ENCODE peak calls at places on chromosomes 16 and 17, in four cellular contexts. One of them, this sample, is unnamed.

GRCh38 chr17:60231234-60231633 is 81.5 kb downstream of the CA4 start:
- DNase-seq in NCI-H1092 treated with DMSO at 0.1 percent for 48 hours: peak
- DNase-seq in naive thymus-derived CD8-positive, alpha-beta T cell: no peak
- DNase-seq in T-helper 17 cell: no peak
- DNase-seq in this sample: no peak

GRCh38 chr17:79950306-79950705 is 85.4 kb downstream of the TBC1D16 start:
- DNase-seq in naive thymus-derived CD8-positive, alpha-beta T cell: no peak
- DNase-seq in NCI-H1092 treated with DMSO at 0.1 percent for 48 hours: no peak
- DNase-seq in T-helper 17 cell: no peak
- DNase-seq in this sample: no peak

GRCh38 chr16:55116165-55116894 is 185.7 kb downstream of the IRX5 start:
- DNase-seq in naive thymus-derived CD8-positive, alpha-beta T cell: no peak
- DNase-seq in NCI-H1092 treated with DMSO at 0.1 percent for 48 hours: no peak
- DNase-seq in T-helper 17 cell: no peak
- DNase-seq in this sample: no peak

GRCh38 chr17:80151333-80151732 is 4.4 kb upstream of the EIF4A3 start:
- DNase-seq in T-helper 17 cell: no peak
- DNase-seq in naive thymus-derived CD8-positive, alpha-beta T cell: no peak
- DNase-seq in NCI-H1092 treated with DMSO at 0.1 percent for 48 hours: no peak
- DNase-seq in this sample: no peak

GRCh38 chr17:39938140-39938869 is 10.8 kb downstream of the LRRC3C start:
- DNase-seq in T-helper 17 cell: no peak
- DNase-seq in naive thymus-derived CD8-positive, alpha-beta T cell: no peak
- DNase-seq in NCI-H1092 treated with DMSO at 0.1 percent for 48 hours: no peak
- DNase-seq in this sample: no peak

GRCh38 chr16:67445913-67446907 is 15.3 kb downstream of the HSD11B2 start:
- DNase-seq in naive thymus-derived CD8-positive, alpha-beta T cell: no peak
- DNase-seq in NCI-H1092 treated with DMSO at 0.1 percent for 48 hours: no peak
- DNase-seq in T-helper 17 cell: no peak
- DNase-seq in this sample: no peak

GRCh38 chr16:637081-638018 is 1.2 kb upstream of the METTL26 start:
- DNase-seq in naive thymus-derived CD8-positive, alpha-beta T cell: no peak
- DNase-seq in T-helper 17 cell: peak
- DNase-seq in NCI-H1092 treated with DMSO at 0.1 percent for 48 hours: no peak
- DNase-seq in this sample: peak

GRCh38 chr17:28828294-28829040 is 14.1 kb downstream of the FAM222B start:
- DNase-seq in T-helper 17 cell: no peak
- DNase-seq in NCI-H1092 treated with DMSO at 0.1 percent for 48 hours: no peak
- DNase-seq in naive thymus-derived CD8-positive, alpha-beta T cell: no peak
- DNase-seq in this sample: no peak

GRCh38 chr17:7914771-7915610 is 1.1 kb downstream of the RNF227 start:
- DNase-seq in NCI-H1092 treated with DMSO at 0.1 percent for 48 hours: no peak
- DNase-seq in naive thymus-derived CD8-positive, alpha-beta T cell: no peak
- DNase-seq in T-helper 17 cell: no peak
- DNase-seq in this sample: no peak

GRCh38 chr17:78904371-78904770 is 1.4 kb upstream of the CEP295NL start:
- DNase-seq in NCI-H1092 treated with DMSO at 0.1 percent for 48 hours: no peak
- DNase-seq in naive thymus-derived CD8-positive, alpha-beta T cell: no peak
- DNase-seq in T-helper 17 cell: no peak
- DNase-seq in this sample: no peak

GRCh38 chr17:50175035-50175788 is 9.4 kb downstream of the SGCA start:
- DNase-seq in T-helper 17 cell: no peak
- DNase-seq in NCI-H1092 treated with DMSO at 0.1 percent for 48 hours: no peak
- DNase-seq in naive thymus-derived CD8-positive, alpha-beta T cell: no peak
- DNase-seq in this sample: no peak

GRCh38 chr17:63609820-63610573 is 9.3 kb downstream of the TACO1 start:
- DNase-seq in T-helper 17 cell: no peak
- DNase-seq in NCI-H1092 treated with DMSO at 0.1 percent for 48 hours: no peak
- DNase-seq in naive thymus-derived CD8-positive, alpha-beta T cell: peak
- DNase-seq in this sample: no peak

GRCh38 chr16:12584488-12585233 is 219.0 kb downstream of the CPPED1 start:
- DNase-seq in NCI-H1092 treated with DMSO at 0.1 percent for 48 hours: no peak
- DNase-seq in T-helper 17 cell: no peak
- DNase-seq in naive thymus-derived CD8-positive, alpha-beta T cell: no peak
- DNase-seq in this sample: no peak

GRCh38 chr17:59746849-59747445 is 39.5 kb downstream of the VMP1 start:
- DNase-seq in T-helper 17 cell: no peak
- DNase-seq in naive thymus-derived CD8-positive, alpha-beta T cell: peak
- DNase-seq in NCI-H1092 treated with DMSO at 0.1 percent for 48 hours: peak
- DNase-seq in this sample: no peak

GRCh38 chr17:7688808-7689316 is 585 bp downstream of the WRAP53 start:
- DNase-seq in T-helper 17 cell: no peak
- DNase-seq in NCI-H1092 treated with DMSO at 0.1 percent for 48 hours: no peak
- DNase-seq in naive thymus-derived CD8-positive, alpha-beta T cell: no peak
- DNase-seq in this sample: no peak

GRCh38 chr17:77666881-77667395 is 291.6 kb upstream of the TNRC6C start:
- DNase-seq in NCI-H1092 treated with DMSO at 0.1 percent for 48 hours: no peak
- DNase-seq in naive thymus-derived CD8-positive, alpha-beta T cell: peak
- DNase-seq in T-helper 17 cell: peak
- DNase-seq in this sample: peak

GRCh38 chr16:72644911-72645310 is 403.0 kb downstream of the ZFHX3 start:
- DNase-seq in naive thymus-derived CD8-positive, alpha-beta T cell: no peak
- DNase-seq in T-helper 17 cell: no peak
- DNase-seq in NCI-H1092 treated with DMSO at 0.1 percent for 48 hours: no peak
- DNase-seq in this sample: no peak

GRCh38 chr16:56695246-56695645 is 13.0 kb downstream of the MT1X start:
- DNase-seq in T-helper 17 cell: no peak
- DNase-seq in naive thymus-derived CD8-positive, alpha-beta T cell: no peak
- DNase-seq in NCI-H1092 treated with DMSO at 0.1 percent for 48 hours: no peak
- DNase-seq in this sample: no peak

GRCh38 chr16:82016268-82016667 is 5.0 kb upstream of the SDR42E1 start:
- DNase-seq in T-helper 17 cell: no peak
- DNase-seq in NCI-H1092 treated with DMSO at 0.1 percent for 48 hours: no peak
- DNase-seq in naive thymus-derived CD8-positive, alpha-beta T cell: no peak
- DNase-seq in this sample: no peak

GRCh38 chr16:7391694-7392093 is 59.0 kb downstream of the RBFOX1 start:
- DNase-seq in naive thymus-derived CD8-positive, alpha-beta T cell: no peak
- DNase-seq in T-helper 17 cell: no peak
- DNase-seq in NCI-H1092 treated with DMSO at 0.1 percent for 48 hours: no peak
- DNase-seq in this sample: no peak

GRCh38 chr17:15351925-15352324 is 10.5 kb upstream of the TEKT3 start:
- DNase-seq in T-helper 17 cell: no peak
- DNase-seq in NCI-H1092 treated with DMSO at 0.1 percent for 48 hours: no peak
- DNase-seq in naive thymus-derived CD8-positive, alpha-beta T cell: no peak
- DNase-seq in this sample: no peak